ENCODE peak calls at places on chromosomes 1 and 21, in five cellular contexts. R is K562, E is GM12878, G is H1, H is HepG2. W is an unnamed sample.

GRCh38 chr1:62439652-62440371 is 3.0 kb downstream of the USP1 start:
- DNase-seq in R (peak), E (peak), G (no peak), H (peak), W (no peak)

GRCh38 chr1:180939706-180940094 is 27.0 kb downstream of the KIAA1614 start:
- DNase-seq in R (no peak), E (no peak), G (no peak), H (no peak), W (no peak)

GRCh38 chr1:151013518-151013917 is 5.3 kb downstream of the PRUNE1 start:
- DNase-seq in R (peak), E (no peak), G (no peak), H (peak), W (no peak)

GRCh38 chr1:51963592-51964308 is 26.8 kb downstream of the RAB3B start:
- DNase-seq in R (peak), E (no peak), G (no peak), H (no peak), W (no peak)

GRCh38 chr21:24076179-24076578 is 1531.1 kb downstream of the MRPL39 start:
- DNase-seq in R (no peak), E (no peak), G (no peak), H (no peak), W (no peak)

GRCh38 chr1:95039360-95040031 is 33.3 kb downstream of the ALG14 start:
- DNase-seq in R (peak), E (no peak), G (no peak), H (no peak), W (no peak)

GRCh38 chr1:91171906-91172305 is 150.1 kb upstream of the ZNF644 start:
- DNase-seq in R (no peak), E (no peak), G (no peak), H (no peak), W (no peak)

GRCh38 chr1:155504207-155504606 is 58.4 kb downstream of the ASH1L start:
- DNase-seq in R (peak), E (no peak), G (no peak), H (peak), W (peak)

GRCh38 chr1:43587594-43587993 is 56.9 kb downstream of the PTPRF start:
- DNase-seq in R (no peak), E (no peak), G (no peak), H (no peak), W (no peak)

GRCh38 chr1:20491866-20492265 is 5.9 kb upstream of the CAMK2N1 start:
- DNase-seq in R (no peak), E (no peak), G (no peak), H (no peak), W (no peak)

GRCh38 chr1:53666566-53666965 is 72.4 kb downstream of the GLIS1 start:
- DNase-seq in R (no peak), E (no peak), G (no peak), H (no peak), W (no peak)

GRCh38 chr1:146032613-146033219 is 11.2 kb upstream of the HJV start:
- DNase-seq in R (peak), E (peak), G (no peak), H (peak), W (peak)

GRCh38 chr1:41078616-41079015 is 57.1 kb upstream of the SLFNL1 start:
- DNase-seq in R (no peak), E (no peak), G (no peak), H (no peak), W (no peak)

GRCh38 chr1:153347856-153348255 is 785 bp downstream of the PGLYRP4 start:
- DNase-seq in R (no peak), E (no peak), G (no peak), H (no peak), W (no peak)

GRCh38 chr21:38714998-38715397 is 90.7 kb upstream of the ETS2 start:
- DNase-seq in R (no peak), E (no peak), G (no peak), H (no peak), W (no peak)

GRCh38 chr1:59511476-59512465 is 214.9 kb downstream of the FGGY start:
- DNase-seq in R (no peak), E (no peak), G (no peak), H (peak), W (no peak)

GRCh38 chr1:93700532-93701469 is 19.2 kb upstream of the BCAR3 start:
- DNase-seq in R (no peak), E (no peak), G (no peak), H (no peak), W (no peak)

GRCh38 chr1:21880619-21880970 is 56.5 kb downstream of the HSPG2 start:
- DNase-seq in R (no peak), E (no peak), G (no peak), H (no peak), W (no peak)

GRCh38 chr1:156920233-156921052 is at the start of gene LRRC71:
- DNase-seq in R (peak), E (no peak), G (no peak), H (peak), W (peak)

GRCh38 chr1:150272379-150272840 is at the start of gene C1orf54:
- DNase-seq in R (peak), E (no peak), G (no peak), H (no peak), W (no peak)

GRCh38 chr1:183178490-183178889 is 7.6 kb upstream of the LAMC2 start:
- DNase-seq in R (no peak), E (no peak), G (no peak), H (no peak), W (no peak)

GRCh38 chr21:43789276-43790052 is at the start of gene RRP1:
- DNase-seq in R (peak), E (peak), G (peak), H (peak), W (peak)
- TF ChIP-seq KDM1A in R (no peak), E (no peak), G (no peak), H (no peak), W (no peak)

DNA sequence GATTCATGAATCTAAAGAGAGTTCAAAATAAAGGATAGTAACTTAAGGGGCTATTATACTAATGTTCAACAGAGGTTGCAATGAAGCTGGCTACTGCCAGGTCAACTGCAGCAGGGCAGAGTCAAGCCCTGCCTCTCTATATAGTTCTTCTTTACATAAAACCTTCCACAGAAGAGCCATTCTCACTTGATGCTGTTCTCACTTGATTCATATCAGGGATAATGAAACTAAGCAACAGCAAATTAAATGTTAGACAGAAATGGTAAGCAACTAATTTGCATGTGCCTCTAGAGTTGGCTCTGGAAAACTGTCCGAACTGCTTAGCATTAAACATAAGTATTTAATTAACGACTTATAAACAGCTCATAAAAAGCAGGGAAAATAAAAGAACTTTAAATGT is 17.4 kb downstream of the CCSAP start:
- DNase-seq in R (no peak), E (no peak), G (no peak), H (no peak), W (no peak)
- TF ChIP-seq KDM1A in R (no peak), E (no peak), G (no peak), H (no peak), W (no peak)

GRCh38 chr21:37463083-37463780 is 96.7 kb downstream of the DYRK1A start:
- DNase-seq in R (peak), E (peak), G (no peak), H (peak), W (peak)
- TF ChIP-seq KDM1A in R (no peak), E (no peak), G (no peak), H (no peak), W (no peak)

GRCh38 chr1:167165948-167166702 is 54.6 kb upstream of the POU2F1 start:
- DNase-seq in R (no peak), E (no peak), G (peak), H (no peak), W (no peak)
- TF ChIP-seq KDM1A in R (no peak), E (no peak), G (no peak), H (no peak), W (no peak)

GRCh38 chr1:154481058-154481457 is 21.0 kb upstream of the TDRD10 start:
- DNase-seq in R (no peak), E (no peak), G (no peak), H (no peak), W (no peak)
- TF ChIP-seq KDM1A in R (no peak), E (no peak), G (no peak), H (no peak), W (no peak)

GRCh38 chr1:115365738-115366137 is 27.7 kb upstream of the NGF start:
- DNase-seq in R (no peak), E (no peak), G (no peak), H (no peak), W (no peak)

GRCh38 chr1:115364044-115364775 is 26.2 kb upstream of the NGF start:
- DNase-seq in R (no peak), E (no peak), G (no peak), H (no peak), W (no peak)

GRCh38 chr1:115363171-115363570 is 25.1 kb upstream of the NGF start:
- DNase-seq in R (no peak), E (no peak), G (no peak), H (no peak), W (no peak)

GRCh38 chr1:115364776-115365155 is 26.7 kb upstream of the NGF start:
- DNase-seq in R (no peak), E (no peak), G (no peak), H (no peak), W (no peak)
- TF ChIP-seq KDM1A in R (no peak), E (no peak), G (no peak), H (no peak), W (no peak)

DNA sequence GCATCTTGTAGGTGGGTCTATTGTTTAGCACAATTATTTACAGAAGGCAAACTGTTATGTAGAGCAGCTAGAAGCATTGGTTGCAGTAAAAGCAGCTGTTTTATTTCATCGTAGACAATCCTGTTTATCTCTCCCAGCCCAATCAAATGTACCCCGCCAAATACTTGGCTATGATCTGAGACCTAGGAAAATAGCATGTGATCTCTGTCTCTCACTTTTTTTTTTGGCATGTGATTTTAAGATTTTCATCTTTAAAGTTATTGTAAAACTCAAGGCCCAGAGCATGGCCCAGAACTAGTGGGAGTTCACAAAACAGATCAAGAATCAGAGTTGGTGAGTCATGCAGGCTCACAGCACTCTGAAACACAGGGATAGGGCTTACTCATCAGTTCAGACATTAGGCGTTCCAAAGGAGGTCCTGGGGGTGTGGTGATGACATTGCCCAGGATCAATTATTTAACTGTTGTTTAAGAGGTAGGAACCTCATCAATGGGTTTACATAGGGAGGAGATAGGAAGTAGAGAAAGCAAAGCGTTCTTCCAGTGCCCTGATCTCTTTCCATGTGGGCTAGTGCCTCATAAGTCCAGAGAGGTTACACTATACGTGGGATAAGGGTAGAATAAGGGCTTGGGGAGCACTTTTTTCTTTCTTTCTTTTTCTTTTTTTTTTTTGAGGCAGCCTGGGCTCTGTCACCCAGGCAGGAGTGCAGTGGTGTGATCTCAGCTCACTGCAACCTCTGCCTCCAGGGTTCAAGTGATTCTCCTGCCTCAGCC is 40.3 kb downstream of the TBX19 start:
- DNase-seq in R (peak), E (no peak), G (no peak), H (peak), W (peak)
- TF ChIP-seq KDM1A in R (peak), E (no peak), G (no peak), H (no peak), W (no peak)

DNA sequence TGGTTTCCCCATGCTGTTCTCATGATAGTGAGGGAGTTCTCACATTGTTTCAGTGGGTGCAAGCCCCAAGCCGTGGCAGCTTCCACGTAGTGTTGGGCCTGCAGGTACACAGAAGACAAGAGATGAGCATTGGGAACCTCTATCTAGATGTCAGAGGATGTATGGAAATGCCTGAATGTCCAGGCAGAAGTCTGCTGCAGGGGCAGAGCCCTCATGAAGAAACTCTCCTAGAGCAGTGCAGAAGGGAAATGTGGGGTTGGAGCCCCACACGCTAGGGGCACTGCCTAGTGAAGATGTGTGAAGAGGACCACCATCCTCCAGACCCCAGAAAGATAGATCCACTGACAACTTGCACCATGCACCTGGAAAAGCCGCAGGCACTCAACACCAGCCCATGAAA is 17.0 kb downstream of the GPR161 start:
- DNase-seq in R (no peak), E (no peak), G (no peak), H (no peak), W (no peak)
- TF ChIP-seq KDM1A in R (no peak), E (no peak), G (no peak), H (no peak), W (no peak)

GRCh38 chr21:46117586-46118304 is 19.8 kb downstream of the COL6A2 start:
- DNase-seq in R (no peak), E (no peak), G (no peak), H (no peak), W (no peak)
- TF ChIP-seq KDM1A in R (no peak), E (no peak), G (no peak), H (no peak), W (no peak)

W was measured in A549.